ENCODE peak calls at places on chromosome 2, in seven cellular contexts. One of them, this sample, is unnamed.

GRCh38 chr2:31579996-31580320 is 780 bp downstream of the SRD5A2 start:
- DNase-seq in A549: no peak
- DNase-seq in lung: no peak
- DNase-seq in AG04450: no peak
- DNase-seq in IMR-90: no peak
- DNase-seq in tibial nerve: no peak
- DNase-seq in H9: no peak
- DNase-seq in this sample: no peak

GRCh38 chr2:148927010-148927409 is 52.0 kb downstream of the KIF5C start:
- DNase-seq in A549: no peak
- DNase-seq in lung: peak; percentile 44
- DNase-seq in AG04450: no peak
- DNase-seq in IMR-90: no peak
- DNase-seq in tibial nerve: no peak
- DNase-seq in H9: no peak
- DNase-seq in this sample: no peak

GRCh38 chr2:207394812-207395534 is 134.8 kb upstream of the CREB1 start:
- DNase-seq in A549: peak; percentile 94
- DNase-seq in lung: no peak
- DNase-seq in AG04450: peak; percentile 81
- DNase-seq in IMR-90: peak; percentile 99
- DNase-seq in tibial nerve: no peak
- DNase-seq in H9: no peak
- DNase-seq in this sample: no peak

GRCh38 chr2:172957734-172958133 is 117.9 kb upstream of the MAP3K20 start:
- DNase-seq in A549: no peak
- DNase-seq in lung: no peak
- DNase-seq in AG04450: no peak
- DNase-seq in IMR-90: no peak
- DNase-seq in tibial nerve: no peak
- DNase-seq in H9: no peak
- DNase-seq in this sample: no peak

GRCh38 chr2:237698338-237698694 is 70.9 kb downstream of the LRRFIP1 start:
- DNase-seq in A549: no peak
- DNase-seq in lung: no peak
- DNase-seq in AG04450: no peak
- DNase-seq in IMR-90: no peak
- DNase-seq in tibial nerve: no peak
- DNase-seq in H9: peak; percentile 14
- DNase-seq in this sample: no peak

GRCh38 chr2:152715112-152715511 is 2.1 kb downstream of the PRPF40A start:
- DNase-seq in A549: no peak
- DNase-seq in lung: no peak
- DNase-seq in AG04450: no peak
- DNase-seq in IMR-90: no peak
- DNase-seq in tibial nerve: no peak
- DNase-seq in H9: no peak
- DNase-seq in this sample: no peak

GRCh38 chr2:15678346-15678745 is 86.7 kb downstream of the DDX1 start:
- DNase-seq in A549: no peak
- DNase-seq in lung: no peak
- DNase-seq in AG04450: no peak
- DNase-seq in IMR-90: no peak
- DNase-seq in tibial nerve: no peak
- DNase-seq in H9: no peak
- DNase-seq in this sample: no peak

GRCh38 chr2:74530239-74531161 is 767 bp downstream of the HTRA2 start:
- DNase-seq in A549: no peak
- DNase-seq in lung: peak; percentile 52
- DNase-seq in AG04450: no peak
- DNase-seq in IMR-90: peak; percentile 52
- DNase-seq in tibial nerve: no peak
- DNase-seq in H9: peak; percentile 53
- DNase-seq in this sample: peak; percentile 48

GRCh38 chr2:239308696-239309397 is 92.0 kb downstream of the HDAC4 start:
- DNase-seq in A549: no peak
- DNase-seq in lung: no peak
- DNase-seq in AG04450: peak; percentile 55
- DNase-seq in IMR-90: peak; percentile 80
- DNase-seq in tibial nerve: peak; percentile 68
- DNase-seq in H9: peak; percentile 28
- DNase-seq in this sample: peak; percentile 44

GRCh38 chr2:134917219-134917957 is 1.2 kb upstream of the CCNT2 start:
- DNase-seq in A549: peak; percentile 12
- DNase-seq in lung: peak; percentile 29
- DNase-seq in AG04450: no peak
- DNase-seq in IMR-90: no peak
- DNase-seq in tibial nerve: no peak
- DNase-seq in H9: no peak
- DNase-seq in this sample: peak; percentile 50

GRCh38 chr2:170161516-170162260 is 16.3 kb upstream of the MYO3B start:
- DNase-seq in A549: no peak
- DNase-seq in lung: no peak
- DNase-seq in AG04450: no peak
- DNase-seq in IMR-90: no peak
- DNase-seq in tibial nerve: no peak
- DNase-seq in H9: no peak
- DNase-seq in this sample: no peak

GRCh38 chr2:43391159-43391876 is 164.9 kb upstream of the ZFP36L2 start:
- DNase-seq in A549: no peak
- DNase-seq in lung: no peak
- DNase-seq in AG04450: no peak
- DNase-seq in IMR-90: no peak
- DNase-seq in tibial nerve: no peak
- DNase-seq in H9: no peak
- DNase-seq in this sample: no peak

DNA sequence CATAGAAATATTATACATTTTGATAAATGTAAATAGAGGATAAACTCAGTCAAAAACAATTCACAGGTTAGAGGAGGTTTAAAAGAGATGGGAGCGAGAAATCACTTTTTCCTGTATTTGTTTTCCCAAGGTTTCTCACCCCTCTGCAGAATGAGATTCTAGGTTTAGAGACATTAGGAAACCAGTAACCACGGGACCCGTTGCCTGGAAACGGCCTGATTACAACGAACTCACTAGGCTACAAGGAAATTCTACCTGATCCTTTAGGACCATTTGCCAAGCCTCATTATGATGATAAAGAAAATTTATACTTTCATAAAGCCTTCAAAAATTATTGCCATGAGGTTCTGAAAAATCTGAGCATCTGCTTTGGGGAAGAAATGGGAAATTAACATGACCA is 262.5 kb downstream of the NRXN1 start:
- DNase-seq in A549: no peak
- DNase-seq in lung: no peak
- DNase-seq in AG04450: no peak
- DNase-seq in IMR-90: no peak
- DNase-seq in tibial nerve: no peak
- DNase-seq in H9: no peak
- DNase-seq in this sample: no peak
- TF ChIP-seq CTCF in A549: no peak
- TF ChIP-seq CTCF in lung: no peak
- TF ChIP-seq CTCF in AG04450: no peak
- TF ChIP-seq CTCF in IMR-90: no peak
- TF ChIP-seq CTCF in tibial nerve: no peak
- TF ChIP-seq CTCF in H9: no peak
- TF ChIP-seq CTCF in this sample: no peak

DNA sequence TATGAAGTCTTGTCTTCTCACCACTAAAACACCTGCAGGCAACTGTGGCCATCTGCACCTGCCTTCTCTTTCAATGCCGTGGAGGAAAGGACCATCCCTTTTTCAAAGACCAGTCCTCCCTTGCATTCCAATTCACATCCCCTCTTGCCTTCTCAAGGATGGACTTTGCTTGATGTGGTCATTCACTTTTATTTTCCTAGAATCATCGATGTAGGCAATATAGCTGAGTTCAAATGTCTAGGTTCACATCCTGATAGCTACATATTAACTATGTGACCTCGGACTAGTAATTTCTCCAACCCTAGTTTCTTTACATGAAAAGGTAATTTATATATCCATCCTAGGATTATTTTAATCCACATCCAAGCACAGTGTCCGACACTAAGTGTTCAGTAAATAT is 110.0 kb downstream of the HIBCH start:
- DNase-seq in A549: no peak
- DNase-seq in lung: no peak
- DNase-seq in AG04450: no peak
- DNase-seq in IMR-90: no peak
- DNase-seq in tibial nerve: no peak
- DNase-seq in H9: no peak
- DNase-seq in this sample: no peak
- H3K9me3 ChIP-seq in A549: no peaks in the 10 kb centered on the region
- H3K9me3 ChIP-seq in lung: no peaks in the 10 kb centered on the region
- H3K9me3 ChIP-seq in AG04450: no peaks in the 10 kb centered on the region
- H3K9me3 ChIP-seq in IMR-90: no peaks in the 10 kb centered on the region
- H3K9me3 ChIP-seq in tibial nerve: no peaks in the 10 kb centered on the region
- H3K9me3 ChIP-seq in H9: no peaks in the 10 kb centered on the region
- H3K9me3 ChIP-seq in this sample: no peaks in the 10 kb centered on the region

DNA sequence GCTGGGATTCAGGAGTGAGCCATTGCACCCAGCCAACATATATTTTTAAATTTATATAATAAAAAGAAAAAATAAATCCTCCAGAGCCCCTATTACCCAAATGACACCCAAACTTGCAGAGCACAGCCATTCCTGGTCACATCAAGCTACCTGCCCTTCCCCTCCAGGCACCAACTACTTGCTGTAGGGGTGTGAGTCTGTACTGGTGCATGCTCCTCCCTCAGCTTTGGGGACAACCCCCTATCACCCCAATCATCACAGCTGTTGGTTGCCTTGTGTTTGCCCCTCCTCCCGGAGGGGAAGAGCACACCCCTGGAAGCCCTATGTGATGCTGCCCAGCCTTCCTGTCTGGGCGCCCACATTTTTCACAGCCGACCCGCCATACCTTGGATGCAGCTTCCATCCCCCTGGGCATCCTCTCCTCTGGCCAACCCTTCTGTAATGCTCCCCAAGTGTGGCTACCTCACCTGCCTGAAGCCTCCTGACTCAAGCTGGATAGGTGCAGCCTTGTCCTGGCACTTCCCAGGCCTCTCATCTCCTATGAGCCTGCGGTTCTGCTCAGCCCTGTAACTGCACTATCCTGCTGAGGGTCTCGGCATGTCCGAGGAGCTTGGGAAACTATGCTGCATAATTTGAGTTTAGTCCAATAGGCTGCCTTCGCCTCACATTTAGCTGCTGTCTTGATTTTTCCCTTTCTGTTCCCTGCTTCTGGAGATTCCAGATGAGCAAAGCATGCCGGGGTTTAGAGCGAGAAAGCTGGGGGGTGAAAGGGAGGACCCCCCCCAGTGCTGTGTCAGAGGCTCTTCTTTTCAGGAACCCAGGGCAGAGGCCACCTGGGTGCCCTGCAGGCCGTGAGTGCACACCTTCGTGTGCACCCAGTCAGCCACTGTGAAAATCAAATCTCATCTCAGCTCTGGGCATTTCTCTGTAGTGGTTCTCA is 27.2 kb downstream of the CHST10 start:
- DNase-seq in A549: no peak
- DNase-seq in lung: no peak
- DNase-seq in AG04450: no peak
- DNase-seq in IMR-90: no peak
- DNase-seq in tibial nerve: no peak
- DNase-seq in H9: no peak
- DNase-seq in this sample: no peak
- TF ChIP-seq CTCF in A549: no peak
- TF ChIP-seq CTCF in lung: no peak
- TF ChIP-seq CTCF in AG04450: no peak
- TF ChIP-seq CTCF in IMR-90: no peak
- TF ChIP-seq CTCF in tibial nerve: no peak
- TF ChIP-seq CTCF in H9: no peak
- TF ChIP-seq CTCF in this sample: no peak

GRCh38 chr2:3914243-3914642 is 210.9 kb downstream of the DCDC2C start:
- DNase-seq in A549: no peak
- DNase-seq in lung: no peak
- DNase-seq in AG04450: no peak
- DNase-seq in IMR-90: no peak
- DNase-seq in tibial nerve: no peak
- DNase-seq in H9: no peak
- DNase-seq in this sample: no peak

GRCh38 chr2:3913252-3913651 is 209.9 kb downstream of the DCDC2C start:
- DNase-seq in A549: no peak
- DNase-seq in lung: no peak
- DNase-seq in AG04450: no peak
- DNase-seq in IMR-90: no peak
- DNase-seq in tibial nerve: no peak
- DNase-seq in H9: no peak
- DNase-seq in this sample: no peak

DNA sequence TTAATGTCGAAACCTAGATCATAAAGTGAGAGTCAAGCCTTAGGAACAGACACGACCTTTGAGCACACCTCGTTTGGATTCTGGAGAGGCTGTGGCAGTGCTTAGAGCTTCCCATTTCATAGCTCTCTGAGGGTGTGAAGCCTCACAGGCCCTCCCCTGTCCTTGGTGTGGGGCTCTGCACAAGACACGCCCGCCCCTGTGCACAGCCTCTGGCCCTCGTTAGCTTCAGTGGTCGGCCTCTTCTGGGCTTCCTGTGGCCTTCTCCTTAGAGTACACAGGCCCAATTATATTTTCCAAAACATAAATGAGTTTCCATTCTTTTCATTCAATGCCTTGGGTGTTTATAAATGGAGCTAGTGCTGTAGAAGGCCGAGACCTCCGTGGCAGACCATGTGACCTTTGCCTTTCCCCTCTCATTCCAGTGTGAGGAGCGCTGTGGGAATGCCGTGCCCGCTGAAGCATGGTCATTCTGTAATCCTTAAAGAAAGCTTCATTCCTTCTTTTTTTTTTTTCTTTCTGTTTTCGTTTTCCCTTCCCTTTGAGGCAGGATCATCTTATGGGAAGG is 208.6 kb downstream of the DCDC2C start:
- DNase-seq in A549: no peak
- DNase-seq in lung: no peak
- DNase-seq in AG04450: no peak
- DNase-seq in IMR-90: no peak
- DNase-seq in tibial nerve: no peak
- DNase-seq in H9: no peak
- DNase-seq in this sample: no peak
- H3K9me3 ChIP-seq in A549: peaks cover 9% of the 10 kb centered on the region
- H3K9me3 ChIP-seq in lung: no peaks in the 10 kb centered on the region
- H3K9me3 ChIP-seq in AG04450: peaks cover 39% of the 10 kb centered on the region
- H3K9me3 ChIP-seq in IMR-90: peaks cover 18% of the 10 kb centered on the region
- H3K9me3 ChIP-seq in tibial nerve: peaks cover 9% of the 10 kb centered on the region
- H3K9me3 ChIP-seq in H9: peaks cover 17% of the 10 kb centered on the region
- H3K9me3 ChIP-seq in this sample: no peaks in the 10 kb centered on the region

GRCh38 chr2:231928481-231928880 is 2.3 kb upstream of the NPPC start:
- DNase-seq in A549: peak; percentile 21
- DNase-seq in lung: no peak
- DNase-seq in AG04450: no peak
- DNase-seq in IMR-90: no peak
- DNase-seq in tibial nerve: no peak
- DNase-seq in H9: no peak
- DNase-seq in this sample: no peak
- TF ChIP-seq CTCF in A549: no peak
- TF ChIP-seq CTCF in lung: no peak
- TF ChIP-seq CTCF in AG04450: peak; percentile 17
- TF ChIP-seq CTCF in IMR-90: peak; percentile 10
- TF ChIP-seq CTCF in tibial nerve: no peak
- TF ChIP-seq CTCF in H9: peak; percentile 36
- TF ChIP-seq CTCF in this sample: no peak

This sample was measured in right lobe of liver.